ENCODE peak calls at places on chromosomes 1 and 21, in nine cellular contexts. One of them, this sample, is unnamed. For H3K4me1, the result is how much of the 10 kb centered on the place peaks cover.

GRCh38 chr1:43976890-43977289 is 2.1 kb upstream of the B4GALT2 start:
- DNase-seq in hepatocyte: no peak
- DNase-seq in A549: no peak
- DNase-seq in adrenal gland: no peak
- DNase-seq in left ventricle myocardium inferior: no peak
- DNase-seq in MM.1S: no peak
- DNase-seq in heart left ventricle: no peak
- DNase-seq in endodermal cell: no peak
- DNase-seq in CD8-positive, alpha-beta T cell: no peak
- DNase-seq in this sample: no peak

GRCh38 chr21:37220433-37220980 is 46.6 kb downstream of the VPS26C start:
- DNase-seq in hepatocyte: no peak
- DNase-seq in A549: peak
- DNase-seq in adrenal gland: peak
- DNase-seq in left ventricle myocardium inferior: no peak
- DNase-seq in MM.1S: peak
- DNase-seq in heart left ventricle: no peak
- DNase-seq in endodermal cell: no peak
- DNase-seq in CD8-positive, alpha-beta T cell: peak
- DNase-seq in this sample: peak

GRCh38 chr1:36971832-36972231 is 62.5 kb downstream of the GRIK3 start:
- DNase-seq in hepatocyte: no peak
- DNase-seq in A549: no peak
- DNase-seq in adrenal gland: no peak
- DNase-seq in left ventricle myocardium inferior: no peak
- DNase-seq in MM.1S: no peak
- DNase-seq in heart left ventricle: no peak
- DNase-seq in endodermal cell: no peak
- DNase-seq in CD8-positive, alpha-beta T cell: no peak
- DNase-seq in this sample: no peak

GRCh38 chr1:178388398-178389161 is 108.2 kb downstream of the CLEC20A start:
- DNase-seq in hepatocyte: no peak
- DNase-seq in A549: no peak
- DNase-seq in adrenal gland: no peak
- DNase-seq in left ventricle myocardium inferior: no peak
- DNase-seq in MM.1S: no peak
- DNase-seq in heart left ventricle: no peak
- DNase-seq in endodermal cell: peak
- DNase-seq in CD8-positive, alpha-beta T cell: no peak
- DNase-seq in this sample: no peak

GRCh38 chr1:165678509-165678908 is 19.9 kb downstream of the ALDH9A1 start:
- DNase-seq in hepatocyte: no peak
- DNase-seq in A549: no peak
- DNase-seq in adrenal gland: no peak
- DNase-seq in left ventricle myocardium inferior: no peak
- DNase-seq in MM.1S: no peak
- DNase-seq in heart left ventricle: no peak
- DNase-seq in endodermal cell: no peak
- DNase-seq in CD8-positive, alpha-beta T cell: no peak
- DNase-seq in this sample: peak

GRCh38 chr21:42513985-42514882 is 582 bp downstream of the SLC37A1 start:
- DNase-seq in hepatocyte: peak
- DNase-seq in A549: peak
- DNase-seq in adrenal gland: peak
- DNase-seq in left ventricle myocardium inferior: peak
- DNase-seq in MM.1S: no peak
- DNase-seq in heart left ventricle: peak
- DNase-seq in endodermal cell: peak
- DNase-seq in CD8-positive, alpha-beta T cell: peak
- DNase-seq in this sample: peak

GRCh38 chr1:16244650-16245285 is 7.8 kb upstream of the CPLANE2 start:
- DNase-seq in hepatocyte: no peak
- DNase-seq in A549: no peak
- DNase-seq in adrenal gland: no peak
- DNase-seq in left ventricle myocardium inferior: no peak
- DNase-seq in MM.1S: no peak
- DNase-seq in heart left ventricle: no peak
- DNase-seq in endodermal cell: no peak
- DNase-seq in CD8-positive, alpha-beta T cell: no peak
- DNase-seq in this sample: no peak

GRCh38 chr1:239560921-239561320 is 174.6 kb downstream of the CHRM3 start:
- DNase-seq in hepatocyte: no peak
- DNase-seq in A549: no peak
- DNase-seq in adrenal gland: no peak
- DNase-seq in left ventricle myocardium inferior: no peak
- DNase-seq in MM.1S: no peak
- DNase-seq in heart left ventricle: no peak
- DNase-seq in endodermal cell: no peak
- DNase-seq in CD8-positive, alpha-beta T cell: no peak
- DNase-seq in this sample: no peak

GRCh38 chr1:168190284-168190884 is 11.6 kb downstream of the TIPRL start:
- DNase-seq in hepatocyte: no peak
- DNase-seq in A549: no peak
- DNase-seq in adrenal gland: no peak
- DNase-seq in left ventricle myocardium inferior: no peak
- DNase-seq in MM.1S: no peak
- DNase-seq in heart left ventricle: no peak
- DNase-seq in endodermal cell: no peak
- DNase-seq in CD8-positive, alpha-beta T cell: no peak
- DNase-seq in this sample: no peak

GRCh38 chr1:221161571-221162041 is 282.4 kb downstream of the HLX start:
- DNase-seq in hepatocyte: no peak
- DNase-seq in A549: no peak
- DNase-seq in adrenal gland: no peak
- DNase-seq in left ventricle myocardium inferior: no peak
- DNase-seq in MM.1S: no peak
- DNase-seq in heart left ventricle: no peak
- DNase-seq in endodermal cell: no peak
- DNase-seq in CD8-positive, alpha-beta T cell: no peak
- DNase-seq in this sample: no peak

GRCh38 chr1:44707959-44708831 is 22.8 kb downstream of the RNU5D-1 start:
- DNase-seq in hepatocyte: peak
- DNase-seq in A549: peak
- DNase-seq in adrenal gland: peak
- DNase-seq in left ventricle myocardium inferior: no peak
- DNase-seq in MM.1S: peak
- DNase-seq in heart left ventricle: no peak
- DNase-seq in endodermal cell: peak
- DNase-seq in CD8-positive, alpha-beta T cell: peak
- DNase-seq in this sample: peak

GRCh38 chr1:41503507-41504125 is 19.1 kb upstream of the EDN2 start:
- DNase-seq in hepatocyte: no peak
- DNase-seq in A549: no peak
- DNase-seq in adrenal gland: no peak
- DNase-seq in left ventricle myocardium inferior: no peak
- DNase-seq in MM.1S: no peak
- DNase-seq in heart left ventricle: no peak
- DNase-seq in endodermal cell: peak
- DNase-seq in CD8-positive, alpha-beta T cell: no peak
- DNase-seq in this sample: no peak

GRCh38 chr1:162678439-162678838 is 46.2 kb downstream of the DDR2 start:
- DNase-seq in hepatocyte: peak
- DNase-seq in A549: peak
- DNase-seq in adrenal gland: peak
- DNase-seq in left ventricle myocardium inferior: no peak
- DNase-seq in MM.1S: no peak
- DNase-seq in heart left ventricle: no peak
- DNase-seq in endodermal cell: no peak
- DNase-seq in CD8-positive, alpha-beta T cell: no peak
- DNase-seq in this sample: no peak

DNA sequence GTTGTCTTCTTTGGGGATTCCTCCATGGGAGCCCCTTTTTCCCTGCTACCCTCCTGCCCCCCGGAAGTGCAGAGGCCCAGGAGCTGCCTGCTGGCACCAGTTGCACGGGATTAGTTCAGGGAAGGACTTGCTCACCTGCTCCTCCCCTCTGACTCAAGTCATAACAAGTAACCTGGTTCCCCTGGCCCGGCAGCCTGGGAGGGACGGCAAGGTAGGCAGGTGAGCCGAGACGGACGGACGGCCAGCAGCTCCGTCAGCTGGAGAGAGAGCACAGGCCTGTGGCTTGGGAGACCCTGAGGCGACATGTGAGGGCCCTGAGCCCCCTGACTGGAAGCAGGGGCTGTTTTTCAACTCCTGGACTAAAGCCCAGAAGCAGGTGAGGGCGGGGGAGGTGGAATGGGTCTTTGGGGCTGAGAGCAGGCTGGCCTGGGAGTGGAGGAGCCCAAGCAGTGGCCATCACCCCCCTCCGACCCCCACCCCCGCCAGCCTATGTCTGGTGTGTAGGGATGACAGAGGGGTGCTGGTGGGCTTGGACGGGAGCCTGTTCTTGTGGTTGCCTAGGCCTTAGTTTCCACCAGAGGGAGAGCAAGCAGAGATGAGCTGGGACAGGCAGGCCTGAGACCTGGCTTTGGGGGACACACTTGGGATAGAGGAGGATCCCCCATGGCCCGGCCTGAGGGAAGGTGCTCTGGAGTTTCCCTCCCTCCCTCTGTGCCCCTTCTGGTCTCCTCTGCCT is at the start of gene INAVA:
- DNase-seq in hepatocyte: peak
- DNase-seq in A549: peak
- DNase-seq in adrenal gland: no peak
- DNase-seq in left ventricle myocardium inferior: no peak
- DNase-seq in MM.1S: no peak
- DNase-seq in heart left ventricle: no peak
- DNase-seq in endodermal cell: peak
- DNase-seq in CD8-positive, alpha-beta T cell: no peak
- DNase-seq in this sample: no peak
- H3K4me1 ChIP-seq in hepatocyte: under half
- H3K4me1 ChIP-seq in A549: half or more
- H3K4me1 ChIP-seq in adrenal gland: under half
- H3K4me1 ChIP-seq in left ventricle myocardium inferior: under half
- H3K4me1 ChIP-seq in MM.1S: under half
- H3K4me1 ChIP-seq in heart left ventricle: under half
- H3K4me1 ChIP-seq in endodermal cell: under half
- H3K4me1 ChIP-seq in CD8-positive, alpha-beta T cell: under half
- H3K4me1 ChIP-seq in this sample: under half

GRCh38 chr1:31372961-31373896 is at the start of gene FABP3:
- DNase-seq in hepatocyte: peak
- DNase-seq in A549: no peak
- DNase-seq in adrenal gland: peak
- DNase-seq in left ventricle myocardium inferior: peak
- DNase-seq in MM.1S: no peak
- DNase-seq in heart left ventricle: peak
- DNase-seq in endodermal cell: peak
- DNase-seq in CD8-positive, alpha-beta T cell: peak
- DNase-seq in this sample: no peak
- H3K4me3 ChIP-seq in hepatocyte: peak
- H3K4me3 ChIP-seq in A549: no peak
- H3K4me3 ChIP-seq in adrenal gland: peak
- H3K4me3 ChIP-seq in left ventricle myocardium inferior: peak
- H3K4me3 ChIP-seq in MM.1S: no peak
- H3K4me3 ChIP-seq in heart left ventricle: peak
- H3K4me3 ChIP-seq in endodermal cell: peak
- H3K4me3 ChIP-seq in CD8-positive, alpha-beta T cell: peak
- H3K4me3 ChIP-seq in this sample: peak

GRCh38 chr1:67777532-67777931 is 55.7 kb downstream of the GNG12 start:
- DNase-seq in hepatocyte: no peak
- DNase-seq in A549: no peak
- DNase-seq in adrenal gland: no peak
- DNase-seq in left ventricle myocardium inferior: no peak
- DNase-seq in MM.1S: no peak
- DNase-seq in heart left ventricle: no peak
- DNase-seq in endodermal cell: no peak
- DNase-seq in CD8-positive, alpha-beta T cell: no peak
- DNase-seq in this sample: no peak
- H3K27ac ChIP-seq in hepatocyte: no peak
- H3K27ac ChIP-seq in A549: no peak
- H3K27ac ChIP-seq in adrenal gland: no peak
- H3K27ac ChIP-seq in left ventricle myocardium inferior: peak
- H3K27ac ChIP-seq in MM.1S: no peak
- H3K27ac ChIP-seq in heart left ventricle: peak
- H3K27ac ChIP-seq in endodermal cell: no peak
- H3K27ac ChIP-seq in CD8-positive, alpha-beta T cell: no peak
- H3K27ac ChIP-seq in this sample: no peak

GRCh38 chr1:86951430-86951829 is 37.0 kb downstream of the HS2ST1 start:
- DNase-seq in hepatocyte: no peak
- DNase-seq in A549: no peak
- DNase-seq in adrenal gland: no peak
- DNase-seq in left ventricle myocardium inferior: no peak
- DNase-seq in MM.1S: no peak
- DNase-seq in heart left ventricle: no peak
- DNase-seq in endodermal cell: no peak
- DNase-seq in CD8-positive, alpha-beta T cell: no peak
- DNase-seq in this sample: no peak
- H3K4me1 ChIP-seq in hepatocyte: under half
- H3K4me1 ChIP-seq in A549: under half
- H3K4me1 ChIP-seq in adrenal gland: under half
- H3K4me1 ChIP-seq in left ventricle myocardium inferior: under half
- H3K4me1 ChIP-seq in MM.1S: under half
- H3K4me1 ChIP-seq in heart left ventricle: under half
- H3K4me1 ChIP-seq in endodermal cell: under half
- H3K4me1 ChIP-seq in CD8-positive, alpha-beta T cell: under half
- H3K4me1 ChIP-seq in this sample: under half

GRCh38 chr21:44846201-44846484 is 27.3 kb downstream of the PTTG1IP start:
- DNase-seq in hepatocyte: no peak
- DNase-seq in A549: no peak
- DNase-seq in adrenal gland: no peak
- DNase-seq in left ventricle myocardium inferior: no peak
- DNase-seq in MM.1S: peak
- DNase-seq in heart left ventricle: no peak
- DNase-seq in endodermal cell: no peak
- DNase-seq in CD8-positive, alpha-beta T cell: no peak
- DNase-seq in this sample: no peak
- H3K4me3 ChIP-seq in hepatocyte: no peak
- H3K4me3 ChIP-seq in A549: peak
- H3K4me3 ChIP-seq in adrenal gland: no peak
- H3K4me3 ChIP-seq in left ventricle myocardium inferior: peak
- H3K4me3 ChIP-seq in MM.1S: peak
- H3K4me3 ChIP-seq in heart left ventricle: peak
- H3K4me3 ChIP-seq in endodermal cell: no peak
- H3K4me3 ChIP-seq in CD8-positive, alpha-beta T cell: peak
- H3K4me3 ChIP-seq in this sample: peak

DNA sequence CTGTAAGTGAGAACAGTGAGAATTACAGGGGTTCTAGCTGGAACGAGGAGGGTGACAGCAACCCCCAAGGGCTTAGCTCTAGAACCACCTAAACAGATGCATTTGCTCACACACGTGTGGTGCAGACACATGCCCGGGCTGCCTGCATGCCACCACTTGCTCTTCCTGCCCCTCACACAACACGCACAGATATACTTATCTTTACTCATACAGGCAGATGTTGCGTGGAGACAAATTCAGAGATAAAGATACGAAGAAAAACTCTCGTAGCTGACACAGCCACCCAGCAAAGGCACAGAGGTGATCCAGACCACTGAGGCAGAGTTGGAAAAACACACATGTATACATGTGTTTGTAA is 13.5 kb downstream of the VANGL1 start:
- DNase-seq in hepatocyte: no peak
- DNase-seq in A549: no peak
- DNase-seq in adrenal gland: no peak
- DNase-seq in left ventricle myocardium inferior: no peak
- DNase-seq in MM.1S: no peak
- DNase-seq in heart left ventricle: no peak
- DNase-seq in endodermal cell: no peak
- DNase-seq in CD8-positive, alpha-beta T cell: no peak
- DNase-seq in this sample: no peak
- H3K27ac ChIP-seq in hepatocyte: peak
- H3K27ac ChIP-seq in A549: no peak
- H3K27ac ChIP-seq in adrenal gland: peak
- H3K27ac ChIP-seq in left ventricle myocardium inferior: peak
- H3K27ac ChIP-seq in MM.1S: no peak
- H3K27ac ChIP-seq in heart left ventricle: no peak
- H3K27ac ChIP-seq in endodermal cell: no peak
- H3K27ac ChIP-seq in CD8-positive, alpha-beta T cell: no peak
- H3K27ac ChIP-seq in this sample: no peak

This sample was measured in CD4-positive, CD25-positive, alpha-beta regulatory T cell.